ENCODE peak calls at places on chromosome 1, in ten cellular contexts. K is transverse colon; M is adrenal gland; A is tibial artery; R is body of pancreas; J is neural progenitor cell; L is breast epithelium; W is cardiac muscle cell; G is psoas muscle; H is CD8-positive, alpha-beta T cell. V is an unnamed sample. For H3K4me1 and H3K36me3, the result is how much of the 10 kb centered on the place peaks cover.

GRCh38 chr1:162388083-162388594 is 6.6 kb downstream of the C1orf226 start:
- DNase-seq in W (no peak), R (no peak), K (no peak), A (peak), H (no peak), J (no peak), G (no peak), M (no peak), L (no peak), V (no peak)

GRCh38 chr1:220278991-220279390 is 6.7 kb upstream of the RAB3GAP2 start:
- DNase-seq in G (no peak), M (no peak), K (no peak), R (no peak), A (no peak), W (no peak), L (no peak), H (no peak), J (no peak), V (no peak)

GRCh38 chr1:159197767-159198557 is 6.7 kb upstream of the ACKR1 start:
- DNase-seq in R (peak), A (peak), K (peak), G (peak), W (peak), L (peak), J (peak), M (peak), H (no peak), V (no peak)

GRCh38 chr1:100896481-100896982 is 642 bp downstream of the SLC30A7 start:
- DNase-seq in M (peak), J (peak), A (no peak), H (peak), W (peak), G (no peak), L (no peak), R (peak), K (peak), V (peak)

GRCh38 chr1:100075773-100076172 is 57.0 kb downstream of the SASS6 start:
- DNase-seq in G (no peak), L (no peak), W (no peak), M (no peak), K (no peak), R (no peak), A (no peak), H (no peak), J (no peak), V (no peak)

GRCh38 chr1:172449585-172450523 is 6.0 kb upstream of the PIGC start:
- DNase-seq in M (peak), J (peak), H (no peak), R (peak), G (peak), W (peak), A (peak), L (no peak), K (peak), V (peak)

GRCh38 chr1:153291514-153291913 is 21.2 kb downstream of the PGLYRP3 start:
- DNase-seq in L (no peak), A (no peak), M (no peak), J (no peak), R (no peak), H (no peak), W (no peak), K (no peak), G (no peak), V (no peak)

GRCh38 chr1:39890880-39891279 is 7.6 kb upstream of the TRIT1 start:
- DNase-seq in L (no peak), W (no peak), M (no peak), J (no peak), R (no peak), K (no peak), G (no peak), H (no peak), A (no peak), V (no peak)

GRCh38 chr1:113567427-113567826 is 177.1 kb downstream of the MAGI3 start:
- DNase-seq in J (no peak), R (no peak), L (no peak), A (no peak), K (no peak), W (no peak), G (no peak), H (no peak), M (no peak), V (no peak)

GRCh38 chr1:208233546-208233945 is 10.6 kb downstream of the PLXNA2 start:
- DNase-seq in K (peak), A (peak), W (no peak), G (no peak), J (peak), M (no peak), H (no peak), L (no peak), R (peak), V (no peak)

GRCh38 chr1:154955039-154955717 is 721 bp downstream of the PBXIP1 start:
- DNase-seq in A (no peak), K (peak), M (peak), R (peak), G (peak), W (peak), J (peak), H (peak), L (no peak), V (peak)

GRCh38 chr1:43143441-43143888 is 28.6 kb downstream of the EBNA1BP2 start:
- DNase-seq in K (no peak), G (no peak), H (no peak), A (no peak), R (no peak), J (peak), M (no peak), W (no peak), L (no peak), V (no peak)

GRCh38 chr1:167790117-167790516 is 68.3 kb downstream of the MPZL1 start:
- DNase-seq in A (no peak), J (no peak), K (no peak), W (no peak), M (no peak), G (peak), R (no peak), H (no peak), L (peak), V (no peak)

GRCh38 chr1:1371354-1371740 is 3.7 kb downstream of the AURKAIP1 start:
- DNase-seq in A (no peak), L (no peak), J (no peak), H (peak), G (peak), W (no peak), M (no peak), R (no peak), K (no peak), V (peak)

GRCh38 chr1:41809716-41810115 is 109.0 kb downstream of the HIVEP3 start:
- DNase-seq in G (no peak), M (no peak), L (no peak), A (no peak), W (no peak), R (no peak), J (no peak), K (no peak), H (no peak), V (no peak)

GRCh38 chr1:12159826-12160225 is 7.0 kb upstream of the TNFRSF1B start:
- DNase-seq in M (no peak), J (no peak), K (no peak), A (no peak), L (no peak), W (no peak), H (no peak), G (no peak), R (no peak), V (peak)

DNA sequence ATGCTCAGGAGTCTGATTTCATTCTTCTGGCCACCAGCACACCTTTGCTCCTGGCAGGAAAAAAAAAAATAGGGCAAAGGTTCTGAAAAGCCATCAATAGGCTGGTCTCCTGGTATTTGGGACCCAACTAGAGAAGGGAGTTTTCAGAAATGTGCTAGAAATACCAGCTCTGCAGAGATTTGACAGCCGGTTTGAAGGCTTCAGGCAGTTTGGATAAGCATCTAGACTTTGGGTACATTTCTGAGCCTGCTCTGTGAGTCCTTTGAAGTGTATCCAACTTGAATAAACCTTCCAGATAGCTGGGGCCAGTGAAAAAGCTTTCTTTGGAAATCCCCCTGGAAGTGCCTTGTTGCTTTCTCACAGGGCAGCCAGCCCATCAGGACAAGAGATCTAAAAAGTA is 6.3 kb upstream of the PEF1 start:
- DNase-seq in M (no peak), L (no peak), R (no peak), A (no peak), H (no peak), K (no peak), J (no peak), G (no peak), W (no peak), V (no peak)
- H3K27ac ChIP-seq in M (no peak), L (peak), R (no peak), A (peak), H (no peak), K (no peak), J (no peak), G (peak), W (peak), V (no peak)

GRCh38 chr1:201553496-201554166 is 14.7 kb downstream of the NAV1 start:
- DNase-seq in H (no peak), A (no peak), G (no peak), L (no peak), R (no peak), K (no peak), J (no peak), M (no peak), W (no peak), V (no peak)

GRCh38 chr1:201554167-201554600 is 15.3 kb downstream of the NAV1 start:
- DNase-seq in R (no peak), L (no peak), M (no peak), H (no peak), J (no peak), G (no peak), W (peak), A (no peak), K (no peak), V (no peak)

GRCh38 chr1:201556841-201557571 is 18.1 kb downstream of the NAV1 start:
- DNase-seq in J (no peak), H (no peak), A (no peak), K (no peak), L (no peak), G (no peak), W (no peak), M (no peak), R (no peak), V (no peak)

GRCh38 chr1:201554789-201555592 is 16.1 kb downstream of the NAV1 start:
- DNase-seq in G (no peak), J (no peak), K (no peak), L (no peak), M (no peak), A (no peak), R (no peak), W (no peak), H (no peak), V (no peak)

DNA sequence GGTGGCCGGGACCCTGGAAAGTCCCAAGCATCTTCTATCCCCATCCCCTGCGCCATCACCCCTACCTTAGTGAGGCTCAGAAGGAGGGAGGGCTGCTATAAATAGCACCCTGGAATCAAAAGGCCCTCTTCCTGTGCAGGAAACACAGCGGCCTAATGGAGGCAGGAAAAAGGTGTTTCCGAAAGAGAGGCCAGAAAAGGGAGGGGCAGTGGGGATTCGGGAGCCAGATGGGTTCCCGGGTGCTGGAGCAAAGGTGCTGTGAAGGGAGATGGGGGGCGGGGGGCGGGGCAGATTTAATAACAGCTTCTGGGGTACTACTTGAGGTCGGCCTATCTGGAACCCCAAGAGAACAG is 16.6 kb downstream of the NAV1 start:
- DNase-seq in K (no peak), H (no peak), M (no peak), L (no peak), G (no peak), J (no peak), W (no peak), R (no peak), A (no peak), V (no peak)
- H3K4me1 ChIP-seq in K (under half), H (under half), M (under half), L (under half), G (under half), J (under half), W (under half), R (under half), A (under half), V (under half)

DNA sequence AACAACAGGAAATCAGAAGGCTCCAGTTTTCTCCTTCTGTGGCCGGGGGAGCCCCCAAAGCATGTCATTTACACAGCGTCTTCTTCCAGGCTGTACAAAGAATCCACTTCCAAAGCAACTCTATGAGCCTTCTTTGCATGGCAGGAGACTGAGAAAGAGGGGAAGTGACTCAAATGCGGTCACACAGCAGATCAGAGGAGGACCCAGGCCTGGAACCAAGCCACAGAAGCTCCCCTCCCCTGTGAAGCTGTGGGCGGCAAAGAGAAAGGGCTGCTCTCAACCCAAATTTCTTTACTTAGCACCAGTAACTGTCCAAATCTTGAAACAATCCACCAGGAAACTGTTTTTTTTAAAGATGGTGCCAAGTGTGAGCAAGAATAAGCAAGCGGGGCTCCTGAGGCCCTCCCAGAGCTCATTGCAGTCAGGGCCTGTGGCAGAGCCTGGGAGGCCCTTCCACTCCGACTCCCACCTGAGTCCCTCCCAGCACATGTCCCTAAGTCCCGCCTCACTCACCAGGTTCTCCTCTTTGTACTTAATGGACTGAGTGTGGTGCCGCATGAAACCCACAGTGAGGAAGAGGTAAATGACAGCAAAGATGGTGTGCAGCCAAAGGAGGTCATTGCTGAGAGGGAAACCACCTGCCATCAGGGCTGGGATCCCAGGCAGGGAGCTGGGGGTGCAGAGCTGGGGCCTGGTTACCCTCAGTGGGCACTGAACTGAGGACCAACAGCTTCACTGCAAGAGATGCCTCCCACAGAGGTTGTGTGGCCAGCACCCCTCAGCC is 15.9 kb downstream of the TMEM63A start:
- DNase-seq in M (no peak), R (no peak), H (no peak), L (no peak), K (no peak), A (no peak), W (no peak), G (peak), J (no peak), V (peak)
- H3K36me3 ChIP-seq in M (under half), R (under half), H (half or more), L (under half), K (under half), A (half or more), W (under half), G (half or more), J (under half), V (half or more)

GRCh38 chr1:56780832-56781231 is 38.4 kb downstream of the FYB2 start:
- DNase-seq in A (no peak), H (no peak), J (peak), R (no peak), W (no peak), M (no peak), K (no peak), L (no peak), G (no peak), V (no peak)
- H3K27ac ChIP-seq in A (no peak), H (no peak), J (peak), R (no peak), W (no peak), M (no peak), K (no peak), L (no peak), G (no peak), V (no peak)

V was measured in effector memory CD4-positive, alpha-beta T cell.